ENCODE peak calls at places on chromosomes 13 and 19, in nine cellular contexts. M is stimulated activated CD4-positive, alpha-beta T cell treated with anti-CD3 and anti-CD28 coated beads, Interleukin-4, amount 100 ng/mL, for 24 hours; F is tibial nerve; G is HCT116; X is sigmoid colon; B is neural crest cell; D is mucosa of gallbladder; O is cerebellar cortex; C is CD8-positive, alpha-beta memory T cell. E is an unnamed sample.

GRCh38 chr13:51562011-51562671 is 22.1 kb upstream of the WDFY2 start:
- DNase-seq in M (no peak), F (no peak), G (no peak), X (no peak), B (no peak), D (no peak), O (no peak), C (no peak), E (no peak)

GRCh38 chr13:114135731-114136171 is 3.3 kb upstream of the RASA3 start:
- DNase-seq in M (no peak), F (no peak), G (no peak), X (peak), B (no peak), D (no peak), O (peak), C (no peak), E (no peak)

GRCh38 chr13:44449999-44450821 is 76.6 kb downstream of the SERP2 start:
- DNase-seq in M (no peak), F (no peak), G (no peak), X (no peak), B (no peak), D (no peak), O (no peak), C (no peak), E (no peak)

GRCh38 chr19:47228937-47229673 is 1.9 kb downstream of the BBC3 start:
- DNase-seq in M (peak), F (peak), G (no peak), X (peak), B (no peak), D (no peak), O (peak), C (peak), E (peak)

GRCh38 chr19:40411125-40411842 is 1.9 kb downstream of the PRX start:
- DNase-seq in M (no peak), F (no peak), G (no peak), X (no peak), B (no peak), D (no peak), O (no peak), C (no peak), E (no peak)

GRCh38 chr19:15436826-15437110 is 13.0 kb downstream of the WIZ start:
- DNase-seq in M (no peak), F (no peak), G (no peak), X (no peak), B (no peak), D (no peak), O (no peak), C (no peak), E (no peak)

GRCh38 chr19:35963514-35963913 is 27.3 kb downstream of the LRFN3 start:
- DNase-seq in M (peak), F (no peak), G (no peak), X (no peak), B (peak), D (peak), O (peak), C (no peak), E (no peak)

GRCh38 chr19:6531956-6532243 is 1.1 kb downstream of the TNFSF9 start:
- DNase-seq in M (no peak), F (no peak), G (no peak), X (no peak), B (no peak), D (no peak), O (no peak), C (no peak), E (no peak)

GRCh38 chr19:49468746-49469447 is 5.1 kb upstream of the FLT3LG start:
- DNase-seq in M (peak), F (peak), G (no peak), X (peak), B (no peak), D (peak), O (peak), C (peak), E (no peak)

GRCh38 chr13:105328212-105328611 is 1207.2 kb downstream of the EFNB2 start:
- DNase-seq in M (no peak), F (no peak), G (no peak), X (no peak), B (no peak), D (no peak), O (no peak), C (no peak), E (no peak)

GRCh38 chr19:14320253-14320652 is 61.0 kb upstream of the ADGRE5 start:
- DNase-seq in M (no peak), F (no peak), G (no peak), X (no peak), B (no peak), D (no peak), O (no peak), C (no peak), E (no peak)

GRCh38 chr13:100434010-100434763 is 154.4 kb downstream of the GGACT start:
- DNase-seq in M (no peak), F (no peak), G (peak), X (no peak), B (no peak), D (no peak), O (no peak), C (no peak), E (no peak)

GRCh38 chr19:42130254-42130573 is 2.0 kb downstream of the POU2F2 start:
- DNase-seq in M (no peak), F (no peak), G (no peak), X (no peak), B (no peak), D (no peak), O (no peak), C (no peak), E (no peak)